ENCODE peak calls at places on chromosomes 6 and 20, in ten cellular contexts. T is ovary, G is GM23338, A is psoas muscle, D is MM.1S, B is A673, E is HCT116, J is right lobe of liver, H is esophagus squamous epithelium, Z is HepG2. I is an unnamed sample.

GRCh38 chr6:144036064-144036873 is 28.2 kb upstream of the PLAGL1 start:
- DNase-seq in J (peak; percentile 53), E (no peak), H (no peak), D (no peak), Z (peak; percentile 21), A (no peak), B (peak; percentile 3), G (peak; percentile 36), T (no peak), I (no peak)

GRCh38 chr6:156387472-156387871 is 389.7 kb upstream of the ARID1B start:
- DNase-seq in A (no peak), J (no peak), H (no peak), Z (no peak), T (no peak), B (no peak), E (no peak), G (no peak), D (no peak), I (no peak)

GRCh38 chr20:17956099-17956685 is 12.4 kb downstream of the SNX5 start:
- DNase-seq in Z (no peak), J (no peak), T (no peak), E (no peak), H (no peak), A (no peak), D (no peak), B (no peak), G (no peak), I (no peak)

GRCh38 chr6:107806675-107807074 is 17.4 kb downstream of the SCML4 start:
- DNase-seq in J (no peak), H (no peak), D (no peak), Z (no peak), G (no peak), B (no peak), A (no peak), E (no peak), T (no peak), I (no peak)

GRCh38 chr6:2111162-2111677 is 134.2 kb downstream of the GMDS start:
- DNase-seq in G (no peak), B (no peak), A (no peak), D (no peak), Z (no peak), E (peak; percentile 21), T (no peak), H (no peak), J (no peak), I (no peak)

GRCh38 chr20:47379433-47380150 is 23.1 kb upstream of the ZMYND8 start:
- DNase-seq in J (no peak), G (no peak), H (no peak), B (no peak), Z (no peak), A (no peak), E (no peak), T (no peak), D (no peak), I (no peak)

GRCh38 chr6:16494781-16495180 is 256.4 kb downstream of the GMPR start:
- DNase-seq in H (no peak), J (no peak), Z (no peak), T (no peak), D (no peak), B (no peak), G (peak; percentile 17), A (no peak), E (no peak), I (no peak)

GRCh38 chr20:57080796-57081195 is 185.6 kb downstream of the BMP7 start:
- DNase-seq in D (no peak), Z (no peak), A (no peak), E (no peak), B (no peak), H (no peak), G (no peak), T (no peak), J (no peak), I (no peak)

GRCh38 chr6:129029778-129030177 is 146.8 kb downstream of the LAMA2 start:
- DNase-seq in G (peak; percentile 39), H (no peak), T (no peak), D (no peak), B (peak; percentile 66), J (no peak), Z (no peak), A (no peak), E (no peak), I (no peak)

GRCh38 chr6:129031051-129031599 is 148.2 kb downstream of the LAMA2 start:
- DNase-seq in J (no peak), D (no peak), G (no peak), A (no peak), Z (no peak), B (peak; percentile 47), E (no peak), H (no peak), T (no peak), I (no peak)

GRCh38 chr6:129033173-129033572 is 150.2 kb downstream of the LAMA2 start:
- DNase-seq in Z (no peak), A (no peak), H (no peak), J (no peak), D (no peak), B (no peak), T (no peak), G (no peak), E (no peak), I (no peak)

GRCh38 chr6:129032602-129033001 is 149.7 kb downstream of the LAMA2 start:
- DNase-seq in G (no peak), B (no peak), Z (no peak), E (no peak), A (no peak), H (no peak), D (no peak), T (no peak), J (no peak), I (no peak)

DNA sequence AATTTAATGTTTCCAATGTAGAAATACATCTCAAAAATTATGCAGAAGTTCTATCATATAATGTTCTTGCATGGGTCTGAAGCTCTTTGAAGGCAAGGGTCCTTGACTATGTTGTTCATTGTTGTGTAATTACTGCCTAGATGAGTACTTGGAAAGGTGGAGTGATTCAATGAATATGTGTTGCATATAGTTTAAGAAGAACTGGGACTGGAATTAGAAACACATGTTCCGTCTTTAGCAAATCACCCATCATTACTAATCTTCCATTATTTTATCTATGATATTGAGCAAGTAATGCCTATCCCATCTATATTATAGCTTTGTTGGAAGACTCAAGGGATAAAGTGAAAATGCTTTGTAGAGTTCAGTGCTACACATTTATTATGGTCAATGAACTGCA is 147.3 kb downstream of the LAMA2 start:
- DNase-seq in H (no peak), J (no peak), G (no peak), D (no peak), B (peak; percentile 27), A (no peak), T (no peak), E (no peak), Z (no peak), I (no peak)
- H3K27me3 ChIP-seq in H (no peaks in the 10 kb centered on the region), J (no peaks in the 10 kb centered on the region), G (peaks cover 37% of the 10 kb centered on the region), D (no peaks in the 10 kb centered on the region), B (no peaks in the 10 kb centered on the region), A (no peaks in the 10 kb centered on the region), T (no peaks in the 10 kb centered on the region), E (no peaks in the 10 kb centered on the region), Z (no peaks in the 10 kb centered on the region), I (no peaks in the 10 kb centered on the region)

GRCh38 chr20:1499528-1500420 is 8.6 kb upstream of the SIRPB2 start:
- DNase-seq in D (peak; percentile 33), T (no peak), H (no peak), A (no peak), B (no peak), Z (no peak), J (no peak), E (no peak), G (no peak), I (no peak)
- H3K27ac ChIP-seq in D (peak overlapping the region; percentile 74), T (no peak overlapping the region), H (peak overlapping the region; percentile 87), A (no peak overlapping the region), B (no peak overlapping the region), Z (no peak overlapping the region), J (no peak overlapping the region), E (no peak overlapping the region), G (no peak overlapping the region), I (no peak overlapping the region)

GRCh38 chr6:121413831-121414368 is 21.5 kb upstream of the GJA1 start:
- DNase-seq in E (no peak), Z (no peak), H (no peak), D (no peak), T (no peak), A (no peak), J (no peak), B (no peak), G (no peak), I (no peak)
- TF ChIP-seq CTCF in E (no peak), Z (no peak), H (no peak), D (no peak), T (no peak), A (no peak), J (no peak), B (no peak), G (no peak), I (no peak)

GRCh38 chr20:21435576-21435975 is 38.2 kb upstream of the NKX2-4 start:
- DNase-seq in T (no peak), B (no peak), A (no peak), J (no peak), Z (no peak), H (no peak), E (no peak), G (peak; percentile 41), D (no peak), I (no peak)

GRCh38 chr20:21433329-21433890 is 36.1 kb upstream of the NKX2-4 start:
- DNase-seq in D (no peak), B (no peak), Z (no peak), T (no peak), A (no peak), E (no peak), G (no peak), J (no peak), H (no peak), I (no peak)

GRCh38 chr20:21436186-21436585 is 38.9 kb upstream of the NKX2-4 start:
- DNase-seq in Z (peak; percentile 13), E (peak; percentile 18), D (no peak), G (no peak), A (no peak), B (peak; percentile 11), T (no peak), H (no peak), J (no peak), I (no peak)

GRCh38 chr20:21437248-21437647 is 39.9 kb upstream of the NKX2-4 start:
- DNase-seq in H (no peak), E (no peak), Z (no peak), A (no peak), B (no peak), T (no peak), D (no peak), J (no peak), G (no peak), I (no peak)

GRCh38 chr20:21437816-21438215 is 40.5 kb upstream of the NKX2-4 start:
- DNase-seq in D (no peak), H (no peak), A (no peak), Z (no peak), G (no peak), T (no peak), J (no peak), E (no peak), B (no peak), I (no peak)
- H3K27me3 ChIP-seq in D (no peaks in the 10 kb centered on the region), H (no peaks in the 10 kb centered on the region), A (no peaks in the 10 kb centered on the region), Z (no peaks in the 10 kb centered on the region), G (no peaks in the 10 kb centered on the region), T (no peaks in the 10 kb centered on the region), J (no peaks in the 10 kb centered on the region), E (no peaks in the 10 kb centered on the region), B (no peaks in the 10 kb centered on the region), I (peaks cover 4% of the 10 kb centered on the region)